ENCODE peak calls at places on chromosomes 16 and 17, in eight cellular contexts. G is right atrium auricular region, X is tibial nerve, Q is small intestine, E is psoas muscle, I is mucosa of descending colon, C is body of pancreas, J is AG04450. F is an unnamed sample. For H3K9me3, the result is how much of the 10 kb centered on the place peaks cover.

GRCh38 chr17:2380225-2380922 is 20.5 kb downstream of the MNT start:
- DNase-seq in J (no peak), G (no peak), C (no peak), Q (no peak), X (no peak), E (no peak), I (no peak), F (no peak)

GRCh38 chr17:63435681-63436522 is 10.2 kb downstream of the CYB561 start:
- DNase-seq in X (no peak), G (no peak), Q (peak), C (peak), I (peak), J (no peak), E (no peak), F (peak)

GRCh38 chr17:55264273-55264639 is 504 bp upstream of the HLF start:
- DNase-seq in I (peak), Q (no peak), X (no peak), G (no peak), J (no peak), E (no peak), C (no peak), F (no peak)

GRCh38 chr17:76131692-76132573 is 9.1 kb downstream of the FOXJ1 start:
- DNase-seq in J (no peak), Q (no peak), E (no peak), C (no peak), X (no peak), G (no peak), I (no peak), F (no peak)

GRCh38 chr17:78769200-78769773 is 12.8 kb downstream of the CYTH1 start:
- DNase-seq in J (no peak), X (no peak), E (no peak), C (no peak), I (no peak), Q (no peak), G (no peak), F (no peak)

GRCh38 chr17:64196626-64197025 is 66.4 kb downstream of the TEX2 start:
- DNase-seq in C (no peak), X (no peak), J (no peak), Q (no peak), E (no peak), G (no peak), I (no peak), F (no peak)

GRCh38 chr16:75042423-75043174 is 43.8 kb downstream of the ZNRF1 start:
- DNase-seq in G (peak), J (no peak), E (no peak), X (no peak), I (no peak), Q (no peak), C (no peak), F (no peak)

GRCh38 chr16:50136399-50136798 is 16.7 kb upstream of the TENT4B start:
- DNase-seq in Q (no peak), X (no peak), I (no peak), J (no peak), G (no peak), E (no peak), C (no peak), F (no peak)

GRCh38 chr16:78505544-78506371 is 406.3 kb downstream of the WWOX start:
- DNase-seq in C (peak), J (no peak), G (peak), X (peak), Q (peak), E (peak), I (peak), F (peak)

GRCh38 chr16:56193951-56194726 is 2.9 kb downstream of the GNAO1 start:
- DNase-seq in I (peak), E (peak), J (no peak), G (peak), Q (peak), X (peak), C (peak), F (peak)

GRCh38 chr16:75083826-75084225 is 32.8 kb downstream of the LDHD start:
- DNase-seq in E (no peak), Q (no peak), X (no peak), C (no peak), G (no peak), J (no peak), I (no peak), F (no peak)

GRCh38 chr17:29412780-29413565 is 22.8 kb downstream of the TAOK1 start:
- DNase-seq in J (peak), Q (no peak), C (no peak), E (no peak), X (no peak), I (no peak), G (no peak), F (no peak)

GRCh38 chr16:4625617-4626159 is 1.1 kb downstream of the MGRN1 start:
- DNase-seq in X (no peak), C (no peak), G (no peak), Q (no peak), I (no peak), E (no peak), J (no peak), F (no peak)

GRCh38 chr17:27471321-27472269 is 15.3 kb downstream of the KSR1 start:
- DNase-seq in G (no peak), C (no peak), J (no peak), X (no peak), Q (no peak), I (no peak), E (no peak), F (no peak)

GRCh38 chr17:78226752-78227454 is 4.5 kb upstream of the TMEM235 start:
- DNase-seq in I (peak), Q (peak), J (no peak), G (no peak), C (no peak), X (no peak), E (no peak), F (peak)

GRCh38 chr16:50602531-50603205 is 54.5 kb downstream of the NKD1 start:
- DNase-seq in G (no peak), C (no peak), X (no peak), I (no peak), E (no peak), Q (peak), J (no peak), F (no peak)

DNA sequence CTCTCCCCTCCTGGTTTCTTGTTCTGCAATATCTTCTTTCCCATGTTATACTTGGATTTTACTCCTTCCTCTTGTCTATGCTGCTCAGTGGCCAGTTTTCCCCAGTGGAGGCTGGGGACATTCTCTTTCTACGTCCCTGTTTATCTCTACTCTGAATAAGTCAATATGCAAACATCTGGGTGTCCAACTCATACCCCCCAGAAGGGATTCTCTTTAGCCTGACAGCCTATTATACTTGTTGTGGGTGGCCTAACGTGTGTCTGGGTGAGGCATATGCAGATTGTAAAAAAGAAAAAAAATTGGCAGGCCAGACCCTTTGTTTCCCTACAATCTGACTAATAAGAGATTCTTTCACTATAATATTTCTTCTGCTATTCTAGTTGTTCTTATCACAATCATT is 134.2 kb upstream of the MAF start:
- DNase-seq in I (no peak), G (no peak), J (no peak), X (no peak), C (no peak), E (no peak), Q (no peak), F (no peak)
- H3K9me3 ChIP-seq in I (under half), G (under half), J (under half), X (under half), C (under half), E (under half), Q (under half), F (under half)

GRCh38 chr17:69717214-69717613 is 302.7 kb downstream of the MAP2K6 start:
- DNase-seq in I (no peak), G (no peak), J (no peak), C (no peak), E (no peak), Q (no peak), X (no peak), F (no peak)
- H3K9me3 ChIP-seq in I (under half), G (under half), J (under half), C (under half), E (under half), Q (under half), X (under half), F (under half)

DNA sequence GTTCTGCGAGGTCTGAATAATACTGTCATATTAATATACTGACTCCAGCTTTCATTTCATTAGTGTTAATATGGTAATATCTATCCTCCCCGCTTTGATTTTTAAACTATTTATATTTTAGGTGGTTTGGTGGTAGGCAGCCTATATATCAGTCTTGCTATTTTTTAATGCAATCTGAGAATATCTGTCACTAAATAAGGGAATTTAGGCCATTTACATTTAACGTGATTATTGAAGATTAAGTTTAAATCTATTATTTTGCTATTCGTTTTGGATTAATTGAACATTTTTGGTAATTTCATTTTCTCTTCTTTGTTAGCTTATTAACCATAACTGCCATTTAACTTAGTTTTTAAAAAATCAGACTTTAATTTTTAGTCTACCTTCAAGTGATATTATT is 247.7 kb upstream of the PMFBP1 start:
- DNase-seq in E (no peak), C (no peak), Q (no peak), G (no peak), I (no peak), X (no peak), J (no peak), F (no peak)
- H3K9me3 ChIP-seq in E (under half), C (under half), Q (under half), G (under half), I (under half), X (under half), J (under half), F (under half)

DNA sequence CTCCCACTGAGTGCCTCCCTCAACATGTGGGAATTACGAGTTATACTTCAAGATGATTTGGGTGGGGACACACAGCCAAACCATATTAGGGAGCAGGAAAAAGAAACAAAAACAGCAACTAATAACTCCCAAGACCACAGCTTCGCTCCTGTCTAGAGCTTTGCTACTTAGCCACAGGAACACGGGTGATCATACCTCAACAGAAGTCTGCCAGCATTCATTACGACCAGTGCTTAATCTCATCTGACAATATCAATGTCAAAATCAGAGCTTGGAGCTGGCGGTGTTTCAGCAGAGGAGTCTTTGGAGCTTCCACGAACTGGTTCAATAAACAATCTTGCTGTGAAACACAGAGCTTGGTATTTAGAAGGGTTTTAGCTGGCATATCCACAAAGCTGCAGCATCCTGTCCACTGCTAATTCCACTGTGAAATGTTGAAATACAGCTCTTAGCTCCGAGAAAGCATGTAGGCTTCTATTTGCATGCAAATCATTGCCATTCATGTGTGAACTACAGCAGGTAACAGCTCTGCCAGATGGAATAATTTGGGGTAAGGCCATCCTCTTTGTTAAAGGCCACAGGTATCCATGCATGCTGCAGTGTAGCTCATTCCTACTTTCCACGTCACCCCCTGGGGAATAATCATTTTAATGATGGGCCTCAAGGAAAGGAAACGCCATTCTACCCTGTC is 128.4 kb upstream of the GOT2 start:
- DNase-seq in X (no peak), E (no peak), Q (no peak), G (no peak), I (no peak), C (no peak), J (no peak), F (no peak)
- H3K9me3 ChIP-seq in X (under half), E (under half), Q (under half), G (under half), I (under half), C (under half), J (under half), F (under half)

DNA sequence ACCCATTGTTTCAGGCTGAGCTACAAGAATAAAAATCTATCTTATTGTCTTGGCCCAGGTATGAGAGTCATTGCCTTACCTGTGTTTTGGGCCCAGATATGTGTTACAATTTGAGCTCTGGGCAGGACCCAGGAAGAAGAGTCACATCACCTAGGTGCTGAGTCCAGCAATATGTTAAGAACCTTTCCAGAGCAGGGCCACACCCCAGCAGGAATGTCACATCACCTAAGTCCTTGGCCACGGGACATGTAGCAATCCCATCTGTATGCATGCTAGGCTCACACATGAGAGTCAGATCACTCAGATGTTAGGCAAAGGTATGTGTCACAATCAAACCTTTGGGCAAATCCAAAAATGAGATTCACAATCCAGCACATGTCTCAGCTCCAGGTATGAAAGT is 2103.5 kb downstream of the TP53TG3F start:
- DNase-seq in I (no peak), X (no peak), C (no peak), Q (no peak), J (no peak), E (no peak), G (no peak), F (no peak)
- H3K9me3 ChIP-seq in I (half or more), X (under half), C (under half), Q (under half), J (under half), E (under half), G (under half), F (under half)

DNA sequence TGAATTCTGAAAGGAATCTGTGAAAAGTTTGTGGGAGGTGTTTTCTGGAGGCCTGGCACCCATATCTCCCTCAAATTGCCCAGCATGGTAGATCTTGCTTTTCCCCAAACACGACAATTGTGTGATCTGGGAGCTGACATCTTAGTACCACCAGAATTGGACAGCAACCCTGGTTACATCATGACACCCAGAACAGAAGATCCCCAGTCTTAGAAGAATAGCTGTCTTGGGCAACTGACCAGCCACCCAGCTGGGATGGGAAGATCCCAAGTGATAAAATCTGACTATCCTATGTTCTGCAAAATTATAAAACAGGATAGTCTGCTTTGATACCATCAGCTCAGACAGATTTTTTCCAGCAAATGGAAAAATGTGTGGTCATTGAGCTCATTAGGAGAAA is 235.3 kb downstream of the CDH13 start:
- DNase-seq in Q (no peak), I (no peak), E (no peak), G (no peak), X (no peak), J (no peak), C (no peak), F (no peak)
- H3K9me3 ChIP-seq in Q (under half), I (under half), E (under half), G (under half), X (under half), J (under half), C (under half), F (under half)

GRCh38 chr17:39838057-39838456 is 26.1 kb downstream of the IKZF3 start:
- DNase-seq in G (no peak), X (no peak), C (no peak), J (no peak), I (no peak), Q (no peak), E (no peak), F (no peak)

GRCh38 chr17:39835038-39835786 is 28.9 kb downstream of the IKZF3 start:
- DNase-seq in Q (no peak), G (no peak), I (no peak), E (no peak), X (no peak), C (no peak), J (no peak), F (no peak)

GRCh38 chr17:39836117-39836516 is 28.0 kb downstream of the IKZF3 start:
- DNase-seq in C (no peak), J (no peak), X (no peak), G (no peak), Q (no peak), E (no peak), I (no peak), F (no peak)

GRCh38 chr17:39841202-39841601 is 22.9 kb downstream of the IKZF3 start:
- DNase-seq in X (no peak), Q (no peak), G (no peak), E (no peak), I (no peak), C (no peak), J (no peak), F (no peak)

GRCh38 chr17:39838784-39839183 is 25.3 kb downstream of the IKZF3 start:
- DNase-seq in E (no peak), I (no peak), Q (no peak), G (no peak), J (no peak), C (no peak), X (no peak), F (no peak)
- H3K9me3 ChIP-seq in E (under half), I (under half), Q (under half), G (under half), J (under half), C (under half), X (under half), F (under half)

GRCh38 chr17:41635121-41636097 is 11.0 kb upstream of the KRT17 start:
- DNase-seq in X (peak), Q (peak), G (no peak), I (no peak), C (peak), J (no peak), E (no peak), F (no peak)

GRCh38 chr17:41642252-41643156 is 18.1 kb upstream of the KRT17 start:
- DNase-seq in G (no peak), Q (no peak), C (no peak), I (no peak), X (no peak), E (no peak), J (no peak), F (no peak)

GRCh38 chr17:41638194-41638593 is 13.8 kb upstream of the KRT17 start:
- DNase-seq in Q (no peak), I (no peak), J (no peak), X (no peak), E (no peak), C (no peak), G (no peak), F (no peak)

GRCh38 chr17:41636652-41637051 is 12.3 kb upstream of the KRT17 start:
- DNase-seq in Q (no peak), J (no peak), G (no peak), I (no peak), X (no peak), C (no peak), E (no peak), F (no peak)

DNA sequence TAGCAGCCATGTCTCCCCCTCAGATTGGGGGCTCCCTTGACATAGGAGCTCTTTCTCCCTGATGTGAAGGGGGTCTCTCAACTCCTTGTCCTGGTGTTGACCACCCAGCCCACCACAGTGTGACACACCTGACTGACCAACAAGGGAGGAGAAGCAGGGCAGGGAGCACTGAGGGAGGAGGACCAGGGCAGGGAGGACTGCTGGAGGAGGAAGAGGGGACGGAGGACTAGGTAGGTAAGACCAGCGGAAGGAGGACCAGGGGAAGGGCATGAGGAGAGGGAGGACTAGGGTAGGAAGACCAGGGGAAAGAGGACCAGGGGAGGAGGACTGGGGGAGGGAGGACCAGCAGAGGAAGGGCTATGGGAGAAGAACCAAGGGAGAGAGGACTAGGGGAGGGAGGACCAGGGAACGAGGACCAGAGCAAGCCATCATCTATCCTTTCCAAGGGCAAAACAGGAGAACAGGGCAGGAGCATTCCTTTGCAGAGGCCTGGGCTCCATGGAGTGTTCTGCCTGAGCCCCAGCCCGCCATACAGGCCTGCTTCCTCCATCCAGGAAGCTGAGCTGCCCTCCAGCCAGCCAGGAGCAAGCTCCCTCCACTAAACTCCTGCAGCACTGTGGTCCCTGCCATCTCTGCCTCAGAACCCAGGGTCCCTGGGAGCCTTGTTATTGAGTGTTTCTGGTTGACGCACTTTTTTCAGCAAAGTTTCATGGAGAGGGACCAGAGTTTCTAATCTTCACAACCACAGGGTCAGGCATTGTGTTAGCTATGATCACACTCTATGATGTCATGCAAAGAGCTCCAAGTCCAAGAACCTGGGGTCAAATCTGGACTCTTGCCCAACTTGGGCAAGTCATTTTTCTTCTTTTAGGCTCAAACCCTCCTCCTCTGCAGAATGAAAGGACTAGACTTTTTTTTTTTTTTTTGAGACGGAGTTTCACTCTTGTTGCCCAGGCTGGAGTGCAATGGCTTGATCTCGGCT is 15.4 kb upstream of the KRT17 start:
- DNase-seq in G (no peak), J (no peak), C (no peak), X (no peak), Q (no peak), I (no peak), E (no peak), F (no peak)
- H3K9me3 ChIP-seq in G (under half), J (under half), C (under half), X (under half), Q (under half), I (under half), E (under half), F (under half)

GRCh38 chr16:10453159-10453510 is 67.3 kb downstream of the ATF7IP2 start:
- DNase-seq in Q (no peak), J (no peak), I (no peak), G (no peak), C (no peak), E (no peak), X (no peak), F (no peak)

GRCh38 chr16:10441726-10442125 is 55.9 kb downstream of the ATF7IP2 start:
- DNase-seq in X (no peak), Q (no peak), E (no peak), J (no peak), C (no peak), I (no peak), G (no peak), F (no peak)

DNA sequence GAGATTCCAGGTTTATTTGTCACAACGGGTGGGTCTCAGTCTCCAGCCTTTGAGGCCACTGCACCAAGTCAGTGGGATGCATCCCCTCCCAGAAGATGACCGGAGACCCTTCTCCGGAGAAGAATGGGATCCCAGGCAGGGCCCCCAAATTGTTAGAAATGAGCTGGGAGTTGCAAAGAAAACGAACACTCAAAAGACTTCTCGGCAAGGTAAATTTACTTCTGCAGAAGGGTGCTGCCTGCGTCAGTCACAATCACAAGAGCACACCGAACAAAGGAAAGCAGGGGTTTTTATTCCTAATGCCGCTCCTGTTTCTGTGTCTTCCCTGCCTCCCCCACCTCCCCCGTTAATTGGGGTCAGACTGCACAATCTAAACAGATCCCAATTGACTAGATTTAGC is 61.4 kb downstream of the ATF7IP2 start:
- DNase-seq in Q (no peak), E (no peak), J (no peak), G (no peak), C (no peak), I (no peak), X (no peak), F (no peak)
- H3K9me3 ChIP-seq in Q (under half), E (under half), J (under half), G (under half), C (under half), I (half or more), X (under half), F (under half)

F was measured in colonic mucosa.